ENCODE peak calls at places on chromosomes 16 and 17, in five cellular contexts. One of them, this sample, is unnamed.

GRCh38 chr16:64391009-64391663 is 730.7 kb downstream of the CDH11 start:
- DNase-seq in ovary: no peak
- DNase-seq in nephron progenitor cell: no peak
- DNase-seq in endothelial cell: no peak
- DNase-seq in BJ: no peak
- DNase-seq in this sample: no peak

GRCh38 chr17:13079010-13079409 is 61.2 kb upstream of the ELAC2 start:
- DNase-seq in ovary: no peak
- DNase-seq in nephron progenitor cell: no peak
- DNase-seq in endothelial cell: no peak
- DNase-seq in BJ: no peak
- DNase-seq in this sample: no peak

GRCh38 chr16:56950881-56951771 is 10.6 kb upstream of the CETP start:
- DNase-seq in ovary: peak
- DNase-seq in nephron progenitor cell: peak
- DNase-seq in endothelial cell: peak
- DNase-seq in BJ: no peak
- DNase-seq in this sample: no peak

GRCh38 chr17:62618647-62619412 is 8.6 kb upstream of the MRC2 start:
- DNase-seq in ovary: no peak
- DNase-seq in nephron progenitor cell: no peak
- DNase-seq in endothelial cell: no peak
- DNase-seq in BJ: no peak
- DNase-seq in this sample: no peak

GRCh38 chr17:956905-957304 is 22.7 kb downstream of the NXN start:
- DNase-seq in ovary: no peak
- DNase-seq in nephron progenitor cell: no peak
- DNase-seq in endothelial cell: no peak
- DNase-seq in BJ: no peak
- DNase-seq in this sample: no peak

GRCh38 chr17:81241648-81242420 is 2.7 kb downstream of the NDUFAF8 start:
- DNase-seq in ovary: peak
- DNase-seq in nephron progenitor cell: peak
- DNase-seq in endothelial cell: peak
- DNase-seq in BJ: no peak
- DNase-seq in this sample: no peak

GRCh38 chr17:20313891-20314290 is 153.4 kb downstream of the LGALS9B start:
- DNase-seq in ovary: no peak
- DNase-seq in nephron progenitor cell: no peak
- DNase-seq in endothelial cell: no peak
- DNase-seq in BJ: no peak
- DNase-seq in this sample: no peak

GRCh38 chr16:88405325-88406060 is 22.7 kb downstream of the ZNF469 start:
- DNase-seq in ovary: no peak
- DNase-seq in nephron progenitor cell: no peak
- DNase-seq in endothelial cell: no peak
- DNase-seq in BJ: no peak
- DNase-seq in this sample: no peak

GRCh38 chr16:89471225-89471624 is 19.1 kb downstream of the ANKRD11 start:
- DNase-seq in ovary: no peak
- DNase-seq in nephron progenitor cell: no peak
- DNase-seq in endothelial cell: no peak
- DNase-seq in BJ: peak
- DNase-seq in this sample: no peak

GRCh38 chr16:56102159-56102798 is 89.0 kb upstream of the GNAO1 start:
- DNase-seq in ovary: peak
- DNase-seq in nephron progenitor cell: peak
- DNase-seq in endothelial cell: no peak
- DNase-seq in BJ: no peak
- DNase-seq in this sample: no peak

GRCh38 chr17:66777689-66778225 is 57.2 kb upstream of the CACNG5 start:
- DNase-seq in ovary: no peak
- DNase-seq in nephron progenitor cell: no peak
- DNase-seq in endothelial cell: no peak
- DNase-seq in BJ: no peak
- DNase-seq in this sample: no peak

GRCh38 chr16:17776888-17777287 is 306.1 kb upstream of the XYLT1 start:
- DNase-seq in ovary: no peak
- DNase-seq in nephron progenitor cell: no peak
- DNase-seq in endothelial cell: no peak
- DNase-seq in BJ: no peak
- DNase-seq in this sample: no peak

GRCh38 chr16:20383106-20384029 is 21.2 kb downstream of the PDILT start:
- DNase-seq in ovary: peak
- DNase-seq in nephron progenitor cell: peak
- DNase-seq in endothelial cell: peak
- DNase-seq in BJ: no peak
- DNase-seq in this sample: no peak

GRCh38 chr17:74147436-74147835 is 56.0 kb upstream of the RPL38 start:
- DNase-seq in ovary: no peak
- DNase-seq in nephron progenitor cell: no peak
- DNase-seq in endothelial cell: no peak
- DNase-seq in BJ: no peak
- DNase-seq in this sample: no peak

GRCh38 chr17:80847506-80848230 is 144.0 kb upstream of the CHMP6 start:
- DNase-seq in ovary: no peak
- DNase-seq in nephron progenitor cell: no peak
- DNase-seq in endothelial cell: no peak
- DNase-seq in BJ: no peak
- DNase-seq in this sample: no peak

GRCh38 chr17:41962111-41962510 is 4.5 kb upstream of the CNP start:
- DNase-seq in ovary: no peak
- DNase-seq in nephron progenitor cell: no peak
- DNase-seq in endothelial cell: no peak
- DNase-seq in BJ: no peak
- DNase-seq in this sample: no peak

GRCh38 chr17:41959030-41959335 is 7.6 kb upstream of the CNP start:
- DNase-seq in ovary: no peak
- DNase-seq in nephron progenitor cell: no peak
- DNase-seq in endothelial cell: no peak
- DNase-seq in BJ: no peak
- DNase-seq in this sample: no peak

GRCh38 chr17:41957058-41957868 is 9.3 kb upstream of the CNP start:
- DNase-seq in ovary: no peak
- DNase-seq in nephron progenitor cell: no peak
- DNase-seq in endothelial cell: peak
- DNase-seq in BJ: no peak
- DNase-seq in this sample: no peak

GRCh38 chr17:41957869-41958231 is 8.7 kb upstream of the CNP start:
- DNase-seq in ovary: no peak
- DNase-seq in nephron progenitor cell: no peak
- DNase-seq in endothelial cell: no peak
- DNase-seq in BJ: no peak
- DNase-seq in this sample: no peak

DNA sequence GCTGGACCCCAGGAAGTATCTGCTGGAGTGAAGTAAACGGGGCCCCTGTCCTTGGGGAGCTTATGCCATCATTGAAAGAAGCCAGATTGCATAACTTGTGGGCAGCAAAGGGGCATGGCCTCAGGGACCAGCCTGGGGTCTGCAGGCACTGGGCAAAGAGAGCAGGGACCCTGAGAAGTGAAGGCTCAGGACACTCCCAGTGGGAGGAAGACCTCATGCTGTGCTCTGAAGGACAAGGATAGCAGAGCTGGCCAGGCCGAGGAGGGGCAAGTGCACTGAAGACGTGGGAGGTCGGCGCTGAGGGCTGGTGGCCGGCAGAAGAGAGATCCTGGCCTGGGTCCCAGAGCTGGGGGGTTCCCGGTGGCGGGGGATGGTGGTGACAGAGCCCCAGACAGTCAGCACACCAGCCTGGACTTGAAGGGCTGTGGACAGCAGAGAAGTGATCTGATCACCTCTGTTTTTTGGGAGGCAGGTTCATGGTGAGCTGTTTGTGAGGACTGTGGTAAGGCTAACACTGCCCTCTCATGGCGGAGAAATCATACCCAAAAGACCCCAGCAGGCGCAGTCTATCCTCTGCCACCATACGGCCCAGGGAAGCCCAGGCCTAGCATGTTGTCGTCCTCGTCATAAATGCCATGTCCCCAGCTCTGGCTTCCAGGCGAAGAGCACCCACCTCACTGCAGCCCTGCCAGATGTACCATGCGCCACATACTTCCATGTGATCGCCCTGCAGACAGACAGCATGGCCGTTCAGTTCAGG is 7.1 kb upstream of the CNP start:
- DNase-seq in ovary: no peak
- DNase-seq in nephron progenitor cell: peak
- DNase-seq in endothelial cell: peak
- DNase-seq in BJ: no peak
- DNase-seq in this sample: no peak
- TF ChIP-seq CTCF in ovary: peak
- TF ChIP-seq CTCF in nephron progenitor cell: peak
- TF ChIP-seq CTCF in endothelial cell: peak
- TF ChIP-seq CTCF in BJ: peak
- TF ChIP-seq CTCF in this sample: no peak

GRCh38 chr16:30085247-30085646 is 6.5 kb downstream of the TBX6 start:
- DNase-seq in ovary: no peak
- DNase-seq in nephron progenitor cell: no peak
- DNase-seq in endothelial cell: no peak
- DNase-seq in BJ: no peak
- DNase-seq in this sample: no peak
- TF ChIP-seq CTCF in ovary: no peak
- TF ChIP-seq CTCF in nephron progenitor cell: no peak
- TF ChIP-seq CTCF in endothelial cell: no peak
- TF ChIP-seq CTCF in BJ: no peak
- TF ChIP-seq CTCF in this sample: no peak

GRCh38 chr17:37488009-37488604 is 1.6 kb upstream of the DUSP14 start:
- DNase-seq in ovary: no peak
- DNase-seq in nephron progenitor cell: no peak
- DNase-seq in endothelial cell: no peak
- DNase-seq in BJ: peak
- DNase-seq in this sample: no peak

GRCh38 chr17:37490638-37491614 is 1.2 kb downstream of the DUSP14 start:
- DNase-seq in ovary: peak
- DNase-seq in nephron progenitor cell: peak
- DNase-seq in endothelial cell: peak
- DNase-seq in BJ: peak
- DNase-seq in this sample: peak

GRCh38 chr17:37488607-37489196 is 989 bp upstream of the DUSP14 start:
- DNase-seq in ovary: peak
- DNase-seq in nephron progenitor cell: peak
- DNase-seq in endothelial cell: peak
- DNase-seq in BJ: peak
- DNase-seq in this sample: peak

GRCh38 chr17:37489197-37490001 is at the start of gene DUSP14:
- DNase-seq in ovary: peak
- DNase-seq in nephron progenitor cell: peak
- DNase-seq in endothelial cell: peak
- DNase-seq in BJ: peak
- DNase-seq in this sample: peak

GRCh38 chr17:37490022-37490587 is 414 bp downstream of the DUSP14 start:
- DNase-seq in ovary: peak
- DNase-seq in nephron progenitor cell: peak
- DNase-seq in endothelial cell: peak
- DNase-seq in BJ: peak
- DNase-seq in this sample: peak
- TF ChIP-seq CTCF in ovary: no peak
- TF ChIP-seq CTCF in nephron progenitor cell: peak
- TF ChIP-seq CTCF in endothelial cell: peak
- TF ChIP-seq CTCF in BJ: no peak
- TF ChIP-seq CTCF in this sample: no peak

GRCh38 chr16:50696575-50697420 is 3.4 kb downstream of the NOD2 start:
- DNase-seq in ovary: peak
- DNase-seq in nephron progenitor cell: no peak
- DNase-seq in endothelial cell: no peak
- DNase-seq in BJ: no peak
- DNase-seq in this sample: no peak
- TF ChIP-seq CTCF in ovary: no peak
- TF ChIP-seq CTCF in nephron progenitor cell: no peak
- TF ChIP-seq CTCF in endothelial cell: no peak
- TF ChIP-seq CTCF in BJ: no peak
- TF ChIP-seq CTCF in this sample: no peak

GRCh38 chr17:15261063-15261817 is 3.9 kb downstream of the PMP22 start:
- DNase-seq in ovary: peak
- DNase-seq in nephron progenitor cell: peak
- DNase-seq in endothelial cell: peak
- DNase-seq in BJ: no peak
- DNase-seq in this sample: peak
- TF ChIP-seq CTCF in ovary: no peak
- TF ChIP-seq CTCF in nephron progenitor cell: peak
- TF ChIP-seq CTCF in endothelial cell: peak
- TF ChIP-seq CTCF in BJ: no peak
- TF ChIP-seq CTCF in this sample: peak